ENCODE peak calls at places on chromosomes 4 and X, in eight cellular contexts. W is PC-9; Y is Caco-2; O is CD4-positive, alpha-beta memory T cell; D is body of pancreas; L is upper lobe of right lung; C is right atrium auricular region; Z is mucosa of descending colon. B is an unnamed sample.
A peak's percentile ranks its signal among the peaks of the same experiment; 100 is the strongest.

GRCh38 chr4:164109517-164109916 is 615.0 kb downstream of the TMA16 start:
- DNase-seq in W (no peak), Y (no peak), O (no peak), D (no peak), L (no peak), C (no peak), Z (no peak), B (no peak)

GRCh38 chr4:155079866-155080265 is 128.6 kb upstream of the NPY2R start:
- DNase-seq in W (no peak), Y (no peak), O (no peak), D (no peak), L (no peak), C (no peak), Z (no peak), B (no peak)

GRCh38 chrX:38215141-38215540 is 5.5 kb downstream of the SRPX start:
- DNase-seq in W (no peak), Y (no peak), O (no peak), D (no peak), L (no peak), C (no peak), Z (no peak), B (no peak)

GRCh38 chr4:182576609-182577289 is 333.5 kb downstream of the TENM3 start:
- DNase-seq in W (no peak), Y (peak; percentile 6), O (no peak), D (no peak), L (no peak), C (no peak), Z (no peak), B (no peak)

GRCh38 chrX:3371163-3371562 is 24.7 kb upstream of the MXRA5 start:
- DNase-seq in W (no peak), Y (no peak), O (no peak), D (no peak), L (no peak), C (no peak), Z (no peak), B (no peak)

GRCh38 chr4:152539556-152540292 is 3.8 kb upstream of the FBXW7 start:
- DNase-seq in W (no peak), Y (no peak), O (no peak), D (no peak), L (no peak), C (no peak), Z (no peak), B (no peak)

GRCh38 chr4:74540193-74540592 is 95.3 kb downstream of the AREG start:
- DNase-seq in W (no peak), Y (no peak), O (no peak), D (no peak), L (no peak), C (no peak), Z (no peak), B (no peak)

GRCh38 chr4:62470421-62470983 is 1270.4 kb downstream of the ADGRL3 start:
- DNase-seq in W (no peak), Y (no peak), O (no peak), D (no peak), L (no peak), C (no peak), Z (no peak), B (no peak)

GRCh38 chr4:48275247-48275646 is 5.6 kb upstream of the TEC start:
- DNase-seq in W (no peak), Y (peak; percentile 10), O (peak; percentile 10), D (no peak), L (no peak), C (no peak), Z (no peak), B (no peak)

GRCh38 chr4:167730769-167731168 is 361.6 kb upstream of the ANXA10 start:
- DNase-seq in W (no peak), Y (no peak), O (no peak), D (no peak), L (no peak), C (no peak), Z (no peak), B (no peak)

GRCh38 chr4:156347412-156348075 is 393.9 kb upstream of the CTSO start:
- DNase-seq in W (peak; percentile 53), Y (no peak), O (no peak), D (no peak), L (no peak), C (no peak), Z (no peak), B (no peak)

GRCh38 chr4:8940792-8941491 is 69.3 kb upstream of the HMX1 start:
- DNase-seq in W (no peak), Y (peak; percentile 59), O (no peak), D (no peak), L (no peak), C (peak; percentile 7), Z (no peak), B (no peak)

GRCh38 chr4:40316782-40317635 is 18.1 kb upstream of the CHRNA9 start:
- DNase-seq in W (peak; percentile 88), Y (peak; percentile 74), O (peak; percentile 75), D (peak; percentile 67), L (no peak), C (no peak), Z (peak; percentile 34), B (no peak)

GRCh38 chrX:7198499-7198898 is 50.5 kb upstream of the PUDP start:
- DNase-seq in W (no peak), Y (no peak), O (no peak), D (no peak), L (no peak), C (no peak), Z (no peak), B (no peak)

DNA sequence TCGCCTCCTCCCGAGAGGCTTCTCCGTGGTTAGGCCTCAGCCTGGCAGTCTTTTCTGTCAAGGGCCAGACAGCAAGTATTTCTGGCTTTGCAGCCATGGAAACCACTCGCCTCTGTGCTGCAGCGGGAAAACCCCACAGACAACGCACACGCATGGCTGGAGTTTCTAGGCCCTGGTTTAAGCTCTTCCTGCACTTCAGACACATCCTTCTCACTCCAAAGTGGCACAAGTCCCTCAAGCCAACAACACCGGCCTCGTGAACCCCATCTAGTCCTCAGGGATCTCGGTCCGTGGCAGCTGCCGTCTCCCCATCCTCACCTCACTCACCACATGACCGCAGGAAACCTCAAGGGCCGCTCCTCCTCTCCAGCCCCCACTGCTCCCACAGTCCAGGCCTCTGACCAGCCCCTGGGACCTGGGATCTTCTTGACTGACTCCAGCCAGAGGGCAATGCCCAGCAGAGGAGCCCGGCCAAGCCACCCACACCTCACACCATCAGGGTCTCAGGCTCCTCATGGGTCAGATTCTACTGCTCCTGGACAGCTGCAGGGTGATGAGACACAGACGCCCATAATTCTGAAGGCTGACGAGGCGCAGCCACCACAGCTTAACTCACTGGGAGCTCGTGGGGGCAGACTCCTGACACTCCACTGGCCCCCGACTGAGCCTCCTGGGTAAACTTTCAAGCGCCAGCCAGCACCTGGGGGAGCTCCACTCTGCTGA is 21.7 kb downstream of the LETM1 start:
- DNase-seq in W (no peak), Y (no peak), O (no peak), D (no peak), L (no peak), C (no peak), Z (no peak), B (no peak)
- H3K36me3 ChIP-seq in W (peaks cover 11% of the 10 kb centered on the region), Y (no peaks in the 10 kb centered on the region), O (peaks cover 56% of the 10 kb centered on the region), D (peaks cover 50% of the 10 kb centered on the region), L (peaks cover 88% of the 10 kb centered on the region), C (peaks cover 87% of the 10 kb centered on the region), Z (peaks cover 17% of the 10 kb centered on the region), B (peaks cover 77% of the 10 kb centered on the region)

GRCh38 chr4:105455182-105455581 is 18.7 kb downstream of the PPA2 start:
- DNase-seq in W (no peak), Y (no peak), O (no peak), D (no peak), L (no peak), C (no peak), Z (no peak), B (no peak)

GRCh38 chr4:105455998-105456397 is 17.9 kb downstream of the PPA2 start:
- DNase-seq in W (no peak), Y (no peak), O (no peak), D (no peak), L (no peak), C (no peak), Z (no peak), B (no peak)

GRCh38 chr4:105461221-105462041 is 12.4 kb downstream of the PPA2 start:
- DNase-seq in W (peak; percentile 76), Y (peak; percentile 14), O (no peak), D (no peak), L (no peak), C (no peak), Z (no peak), B (no peak)

GRCh38 chr4:105460306-105460705 is 13.6 kb downstream of the PPA2 start:
- DNase-seq in W (no peak), Y (no peak), O (no peak), D (no peak), L (no peak), C (no peak), Z (no peak), B (no peak)

DNA sequence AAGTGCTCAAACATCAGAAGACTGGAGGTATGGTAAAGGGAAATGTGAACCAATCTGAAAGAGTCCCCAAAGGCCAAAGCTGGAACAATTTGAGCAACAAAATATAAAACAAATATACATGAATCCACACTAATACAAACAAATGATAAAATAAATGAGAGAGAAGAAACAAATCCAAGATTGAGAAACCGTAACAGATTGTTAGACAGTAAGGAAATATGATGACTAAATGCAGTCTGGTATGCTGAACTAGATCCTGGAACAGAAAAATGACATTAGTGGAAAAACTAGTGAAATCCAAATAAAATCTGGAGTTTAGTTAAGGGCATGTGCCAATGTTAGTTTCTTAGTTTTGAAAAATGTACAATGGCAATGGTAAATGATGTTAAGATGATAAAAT is 15.9 kb downstream of the PPA2 start:
- DNase-seq in W (no peak), Y (no peak), O (no peak), D (no peak), L (no peak), C (no peak), Z (no peak), B (no peak)
- H3K4me1 ChIP-seq in W (peaks cover 8% of the 10 kb centered on the region), Y (no peaks in the 10 kb centered on the region), O (no peaks in the 10 kb centered on the region), D (no peaks in the 10 kb centered on the region), L (no peaks in the 10 kb centered on the region), C (no peaks in the 10 kb centered on the region), Z (no peaks in the 10 kb centered on the region), B (no peaks in the 10 kb centered on the region)

DNA sequence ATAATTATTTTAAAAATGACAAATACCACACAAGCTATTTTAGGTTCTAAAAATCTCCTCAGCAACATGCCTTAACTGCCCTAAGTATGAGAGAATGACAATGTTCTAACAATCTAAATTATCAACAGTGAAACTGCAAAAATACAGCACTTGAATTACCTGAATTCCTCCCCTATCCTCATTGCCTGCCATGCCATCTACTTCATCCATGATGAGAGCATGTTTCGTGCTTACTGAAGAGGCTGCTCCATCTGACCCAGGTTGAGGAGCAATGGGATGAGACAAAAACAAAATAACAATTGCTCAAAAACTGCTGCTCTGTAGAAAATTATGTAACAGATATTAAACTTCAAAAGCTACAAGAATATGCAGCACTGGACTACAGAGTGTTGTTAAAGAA is 63.3 kb downstream of the RFC1 start:
- DNase-seq in W (no peak), Y (no peak), O (no peak), D (no peak), L (no peak), C (no peak), Z (no peak), B (no peak)
- H3K36me3 ChIP-seq in W (peaks cover 19% of the 10 kb centered on the region), Y (peaks cover 1% of the 10 kb centered on the region), O (peaks cover 53% of the 10 kb centered on the region), D (peaks cover 10% of the 10 kb centered on the region), L (peaks cover 95% of the 10 kb centered on the region), C (peaks cover 59% of the 10 kb centered on the region), Z (no peaks in the 10 kb centered on the region), B (peaks cover 73% of the 10 kb centered on the region)

DNA sequence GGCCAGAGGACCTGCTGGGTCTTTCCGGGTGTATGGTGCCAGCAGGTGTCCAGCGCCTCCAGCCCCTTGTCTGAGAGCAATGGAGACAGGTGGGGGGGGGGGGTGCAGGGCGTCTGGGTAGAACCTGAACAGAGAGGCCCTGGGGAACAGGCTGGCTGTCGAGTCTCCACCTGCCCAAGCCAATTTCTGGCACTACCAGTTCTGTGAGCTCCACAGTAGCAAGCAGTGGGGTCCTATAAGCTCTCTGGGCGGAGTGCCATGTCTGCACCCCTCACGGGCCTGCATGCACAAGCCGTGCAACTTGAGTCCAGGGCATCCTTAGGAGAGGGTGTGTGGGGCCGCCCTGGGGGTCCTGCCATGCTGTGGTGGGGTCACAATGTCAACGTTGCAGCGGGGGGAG is 10.1 kb upstream of the FGFR3 start:
- DNase-seq in W (no peak), Y (no peak), O (no peak), D (no peak), L (no peak), C (no peak), Z (no peak), B (no peak)
- H3K4me1 ChIP-seq in W (peaks cover 33% of the 10 kb centered on the region), Y (peaks cover 33% of the 10 kb centered on the region), O (no peaks in the 10 kb centered on the region), D (peaks cover 42% of the 10 kb centered on the region), L (peaks cover 3% of the 10 kb centered on the region), C (no peaks in the 10 kb centered on the region), Z (peaks cover 2% of the 10 kb centered on the region), B (no peaks in the 10 kb centered on the region)